ENCODE peak calls at places on chromosomes 12 and 14, in four cellular contexts. One of them, this sample, is unnamed.
A peak's percentile ranks its signal among the peaks of the same experiment; 100 is the strongest.

GRCh38 chr12:69566603-69567002 is 18.7 kb upstream of the CCT2 start:
- DNase-seq in HepG2: no peak
- DNase-seq in GM12878: no peak
- DNase-seq in K562: no peak
- DNase-seq in this sample: no peak

GRCh38 chr12:106586803-106587684 is 4.2 kb downstream of the RFX4 start:
- DNase-seq in HepG2: no peak
- DNase-seq in GM12878: no peak
- DNase-seq in K562: no peak
- DNase-seq in this sample: peak; percentile 69

GRCh38 chr12:59452259-59452658 is 143.6 kb upstream of the SLC16A7 start:
- DNase-seq in HepG2: no peak
- DNase-seq in GM12878: no peak
- DNase-seq in K562: no peak
- DNase-seq in this sample: no peak

GRCh38 chr12:2054091-2055018 is 1.6 kb downstream of the CACNA1C start:
- DNase-seq in HepG2: no peak
- DNase-seq in GM12878: no peak
- DNase-seq in K562: no peak
- DNase-seq in this sample: no peak

GRCh38 chr12:532908-533565 is 73.3 kb downstream of the B4GALNT3 start:
- DNase-seq in HepG2: no peak
- DNase-seq in GM12878: no peak
- DNase-seq in K562: no peak
- DNase-seq in this sample: no peak

GRCh38 chr12:92702754-92703679 is at the start of gene PLEKHG7:
- DNase-seq in HepG2: peak; percentile 47
- DNase-seq in GM12878: peak; percentile 80
- DNase-seq in K562: no peak
- DNase-seq in this sample: no peak

GRCh38 chr12:124747426-124748161 is 116.1 kb downstream of the SCARB1 start:
- DNase-seq in HepG2: peak; percentile 65
- DNase-seq in GM12878: peak; percentile 45
- DNase-seq in K562: no peak
- DNase-seq in this sample: no peak

GRCh38 chr12:19453961-19454360 is 14.7 kb downstream of the AEBP2 start:
- DNase-seq in HepG2: no peak
- DNase-seq in GM12878: no peak
- DNase-seq in K562: no peak
- DNase-seq in this sample: no peak

GRCh38 chr12:124538194-124539082 is 29.0 kb downstream of the NCOR2 start:
- DNase-seq in HepG2: peak; percentile 41
- DNase-seq in GM12878: no peak
- DNase-seq in K562: no peak
- DNase-seq in this sample: no peak

GRCh38 chr12:132253698-132254480 is 75.5 kb downstream of the GALNT9 start:
- DNase-seq in HepG2: no peak
- DNase-seq in GM12878: no peak
- DNase-seq in K562: no peak
- DNase-seq in this sample: no peak

GRCh38 chr12:128864516-128865186 is 11.4 kb downstream of the GLT1D1 start:
- DNase-seq in HepG2: no peak
- DNase-seq in GM12878: no peak
- DNase-seq in K562: no peak
- DNase-seq in this sample: no peak

GRCh38 chr14:103121846-103122577 is 1.2 kb upstream of the TNFAIP2 start:
- DNase-seq in HepG2: peak; percentile 74
- DNase-seq in GM12878: no peak
- DNase-seq in K562: peak; percentile 71
- DNase-seq in this sample: no peak

GRCh38 chr12:22262309-22262708 is 72.2 kb downstream of the ST8SIA1 start:
- DNase-seq in HepG2: no peak
- DNase-seq in GM12878: no peak
- DNase-seq in K562: no peak
- DNase-seq in this sample: peak; percentile 22

GRCh38 chr14:63896278-63896720 is 43.5 kb downstream of the SYNE2 start:
- DNase-seq in HepG2: peak; percentile 81
- DNase-seq in GM12878: no peak
- DNase-seq in K562: no peak
- DNase-seq in this sample: no peak

GRCh38 chr12:113244015-113244983 is 23.0 kb downstream of the TPCN1 start:
- DNase-seq in HepG2: no peak
- DNase-seq in GM12878: no peak
- DNase-seq in K562: no peak
- DNase-seq in this sample: no peak

GRCh38 chr14:56659964-56660551 is 80.5 kb downstream of the TMEM260 start:
- DNase-seq in HepG2: peak; percentile 50
- DNase-seq in GM12878: no peak
- DNase-seq in K562: peak; percentile 44
- DNase-seq in this sample: no peak

GRCh38 chr14:54730156-54730961 is 163.4 kb downstream of the SAMD4A start:
- DNase-seq in HepG2: no peak
- DNase-seq in GM12878: peak; percentile 94
- DNase-seq in K562: no peak
- DNase-seq in this sample: no peak

GRCh38 chr12:11324426-11324825 is 14.2 kb upstream of the PRB4 start:
- DNase-seq in HepG2: no peak
- DNase-seq in GM12878: no peak
- DNase-seq in K562: no peak
- DNase-seq in this sample: no peak

GRCh38 chr12:110689002-110689600 is at the start of gene HVCN1:
- DNase-seq in HepG2: no peak
- DNase-seq in GM12878: no peak
- DNase-seq in K562: peak; percentile 67
- DNase-seq in this sample: peak; percentile 68

GRCh38 chr12:107091989-107092641 is 1.2 kb downstream of the CRY1 start:
- DNase-seq in HepG2: peak; percentile 86
- DNase-seq in GM12878: peak; percentile 21
- DNase-seq in K562: peak; percentile 60
- DNase-seq in this sample: no peak

GRCh38 chr12:122823429-122823828 is 11.8 kb upstream of the HIP1R start:
- DNase-seq in HepG2: no peak
- DNase-seq in GM12878: no peak
- DNase-seq in K562: no peak
- DNase-seq in this sample: no peak

GRCh38 chr12:119649202-119649808 is 18.6 kb upstream of the PRKAB1 start:
- DNase-seq in HepG2: no peak
- DNase-seq in GM12878: no peak
- DNase-seq in K562: peak; percentile 60
- DNase-seq in this sample: no peak

GRCh38 chr12:83389237-83389996 is 702.7 kb downstream of the TMTC2 start:
- DNase-seq in HepG2: no peak
- DNase-seq in GM12878: no peak
- DNase-seq in K562: peak; percentile 10
- DNase-seq in this sample: peak; percentile 63

GRCh38 chr14:91310620-91311283 is 66.2 kb upstream of the GPR68 start:
- DNase-seq in HepG2: no peak
- DNase-seq in GM12878: no peak
- DNase-seq in K562: no peak
- DNase-seq in this sample: no peak

GRCh38 chr12:132158677-132159554 is 14.7 kb downstream of the NOC4L start:
- DNase-seq in HepG2: no peak
- DNase-seq in GM12878: no peak
- DNase-seq in K562: no peak
- DNase-seq in this sample: no peak

GRCh38 chr14:38145142-38145541 is 62.6 kb upstream of the SSTR1 start:
- DNase-seq in HepG2: no peak
- DNase-seq in GM12878: no peak
- DNase-seq in K562: no peak
- DNase-seq in this sample: no peak

DNA sequence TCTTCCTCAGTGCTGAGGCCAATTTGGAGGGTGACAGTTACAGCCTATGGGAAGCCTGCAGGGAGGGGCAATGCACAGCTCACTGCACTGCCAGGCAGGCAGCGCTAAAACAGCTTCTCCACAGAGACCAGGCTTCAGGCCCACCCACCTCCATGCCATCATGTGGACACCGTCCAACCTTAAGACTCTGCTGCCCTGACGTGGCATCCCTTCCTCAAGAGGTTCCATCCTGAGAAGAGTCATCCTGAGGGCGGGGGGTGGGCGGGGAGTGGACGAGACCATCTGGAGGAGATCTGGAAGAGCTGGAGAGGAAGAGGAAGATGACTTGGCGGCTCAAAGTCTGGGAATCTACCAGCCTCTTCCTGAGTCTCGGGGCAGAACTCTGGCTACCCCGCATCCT is 8.4 kb upstream of the ACVRL1 start:
- DNase-seq in HepG2: no peak
- DNase-seq in GM12878: no peak
- DNase-seq in K562: no peak
- DNase-seq in this sample: no peak
- TF ChIP-seq NR2C2 in HepG2: no peak
- TF ChIP-seq NR2C2 in GM12878: no peak
- TF ChIP-seq NR2C2 in K562: no peak
- TF ChIP-seq NR2C2 in this sample: no peak

GRCh38 chr14:61653507-61653906 is 41.8 kb upstream of the HIF1A start:
- DNase-seq in HepG2: no peak
- DNase-seq in GM12878: no peak
- DNase-seq in K562: no peak
- DNase-seq in this sample: no peak

GRCh38 chr14:61651355-61651754 is 44.0 kb upstream of the HIF1A start:
- DNase-seq in HepG2: no peak
- DNase-seq in GM12878: no peak
- DNase-seq in K562: no peak
- DNase-seq in this sample: no peak

GRCh38 chr14:61655777-61656176 is 39.5 kb upstream of the HIF1A start:
- DNase-seq in HepG2: no peak
- DNase-seq in GM12878: no peak
- DNase-seq in K562: no peak
- DNase-seq in this sample: no peak

GRCh38 chr14:61654026-61654425 is 41.3 kb upstream of the HIF1A start:
- DNase-seq in HepG2: no peak
- DNase-seq in GM12878: no peak
- DNase-seq in K562: no peak
- DNase-seq in this sample: no peak

DNA sequence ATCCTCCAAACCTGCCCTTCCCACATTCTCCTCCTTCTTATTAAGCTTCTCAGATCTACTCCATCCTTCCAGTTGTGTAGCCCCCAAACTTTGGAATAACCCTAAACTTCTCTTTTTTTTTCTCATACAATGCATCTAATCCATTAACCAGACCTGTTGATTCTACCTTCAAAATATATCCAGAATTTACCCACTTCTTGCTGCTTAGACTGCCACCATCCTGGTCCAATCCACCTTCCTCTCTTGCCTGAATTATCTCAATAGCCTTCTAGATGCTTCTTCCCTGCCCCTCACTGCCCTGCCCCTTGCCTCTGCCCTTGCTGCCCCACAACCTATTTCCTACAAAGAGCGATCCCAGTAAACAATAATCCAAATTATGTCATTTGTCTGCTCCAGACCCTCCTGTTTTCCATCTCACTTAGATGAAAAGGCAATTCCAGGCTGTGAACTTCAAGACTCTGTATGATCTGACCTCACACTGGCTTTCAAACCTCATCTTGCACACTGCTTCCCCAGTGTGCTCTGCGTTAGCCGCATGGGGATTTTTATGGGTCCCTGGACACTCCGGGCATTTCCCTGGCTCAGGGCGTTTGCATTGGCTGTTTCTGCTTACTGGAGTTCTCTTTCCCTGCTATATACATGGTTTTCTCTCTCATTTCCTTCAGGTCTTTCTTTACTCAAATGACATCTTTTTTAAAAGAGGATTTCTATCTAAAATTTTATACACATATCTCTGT is 42.6 kb upstream of the HIF1A start:
- DNase-seq in HepG2: no peak
- DNase-seq in GM12878: no peak
- DNase-seq in K562: no peak
- DNase-seq in this sample: no peak
- TF ChIP-seq USF2 in HepG2: no peak
- TF ChIP-seq USF2 in GM12878: no peak
- TF ChIP-seq USF2 in K562: no peak
- TF ChIP-seq USF2 in this sample: no peak

GRCh38 chr14:101982621-101983020 is 18.2 kb downstream of the DYNC1H1 start:
- DNase-seq in HepG2: no peak
- DNase-seq in GM12878: no peak
- DNase-seq in K562: no peak
- DNase-seq in this sample: no peak

GRCh38 chr14:101979666-101980065 is 15.3 kb downstream of the DYNC1H1 start:
- DNase-seq in HepG2: no peak
- DNase-seq in GM12878: no peak
- DNase-seq in K562: no peak
- DNase-seq in this sample: no peak

GRCh38 chr14:101980251-101980650 is 15.9 kb downstream of the DYNC1H1 start:
- DNase-seq in HepG2: no peak
- DNase-seq in GM12878: no peak
- DNase-seq in K562: no peak
- DNase-seq in this sample: no peak

GRCh38 chr14:101977311-101978071 is 13.1 kb downstream of the DYNC1H1 start:
- DNase-seq in HepG2: no peak
- DNase-seq in GM12878: no peak
- DNase-seq in K562: no peak
- DNase-seq in this sample: no peak

DNA sequence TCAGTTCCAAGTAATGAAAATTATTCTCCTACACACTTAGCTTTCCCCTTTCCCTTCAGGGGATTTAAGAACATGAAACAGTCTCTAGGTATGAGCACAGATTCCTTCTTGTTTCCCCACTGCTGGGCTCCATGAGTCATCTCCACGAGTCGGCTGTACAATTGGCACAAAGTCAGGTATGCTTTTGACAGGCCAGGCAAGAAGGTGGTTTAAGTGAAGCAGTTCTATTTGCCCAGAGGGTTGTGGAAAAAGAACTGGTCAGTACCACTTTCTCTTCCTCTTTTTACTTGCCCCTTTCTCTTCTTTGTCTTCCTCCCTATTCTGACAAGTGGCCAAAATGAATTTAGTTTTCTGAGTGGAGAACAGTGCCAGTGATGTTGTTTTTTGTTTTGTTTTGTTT is 16.3 kb downstream of the DYNC1H1 start:
- DNase-seq in HepG2: peak; percentile 35
- DNase-seq in GM12878: peak; percentile 77
- DNase-seq in K562: no peak
- DNase-seq in this sample: no peak
- TF ChIP-seq CREM in HepG2: no peak
- TF ChIP-seq CREM in GM12878: peak; percentile 8
- TF ChIP-seq CREM in K562: no peak
- TF ChIP-seq CREM in this sample: no peak

DNA sequence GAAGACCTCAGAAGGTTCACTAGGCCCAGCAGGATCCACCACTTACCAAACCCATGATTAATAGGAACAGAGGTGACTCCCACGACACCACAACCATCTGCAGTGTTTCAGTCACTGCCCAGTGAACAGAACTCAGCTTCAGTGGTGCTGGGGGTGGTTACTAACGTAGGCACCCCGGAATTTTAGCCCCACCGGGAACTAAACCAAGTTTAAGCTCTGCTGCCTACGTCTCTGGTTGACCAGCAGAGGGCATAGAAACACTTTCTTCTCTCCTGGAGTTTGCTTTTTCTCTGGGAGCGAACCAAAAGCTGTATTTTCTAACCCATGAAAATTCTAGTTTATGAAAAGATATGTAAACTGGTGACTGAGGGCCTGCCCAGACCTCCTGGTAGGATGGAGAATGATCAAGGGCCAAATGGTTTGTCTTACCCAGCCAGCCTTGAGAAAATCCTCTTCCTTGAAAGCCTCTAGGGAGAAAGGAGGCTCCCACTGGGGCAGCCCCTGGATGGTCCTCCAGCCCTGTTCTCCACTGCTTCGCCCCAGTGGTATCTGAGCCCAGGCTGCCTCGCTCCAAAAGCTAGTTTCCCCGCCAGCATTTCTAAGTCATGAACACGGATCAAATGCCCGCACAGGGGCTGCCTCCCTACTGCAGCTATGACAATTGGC is 379.8 kb downstream of the DPF3 start:
- DNase-seq in HepG2: peak; percentile 7
- DNase-seq in GM12878: no peak
- DNase-seq in K562: peak; percentile 19
- DNase-seq in this sample: no peak
- TF ChIP-seq NR2C2 in HepG2: no peak
- TF ChIP-seq NR2C2 in GM12878: no peak
- TF ChIP-seq NR2C2 in K562: no peak
- TF ChIP-seq NR2C2 in this sample: no peak